ENCODE peak calls at places on chromosome 1, in four cellular contexts. One of them, this sample, is unnamed.

GRCh38 chr1:73009311-73009710 is 727.0 kb upstream of the NEGR1 start:
- DNase-seq in Calu3: no peak
- DNase-seq in HCT116: no peak
- DNase-seq in HL-60: no peak
- DNase-seq in this sample: no peak

GRCh38 chr1:44808063-44808937 is at the start of gene BTBD19:
- DNase-seq in Calu3: peak
- DNase-seq in HL-60: peak
- DNase-seq in HCT116: no peak
- DNase-seq in this sample: peak

GRCh38 chr1:54105736-54106269 is 47.0 kb downstream of the CDCP2 start:
- DNase-seq in HL-60: no peak
- DNase-seq in Calu3: no peak
- DNase-seq in HCT116: no peak
- DNase-seq in this sample: no peak

GRCh38 chr1:5497471-5497870 is 494.8 kb downstream of the NPHP4 start:
- DNase-seq in Calu3: no peak
- DNase-seq in HL-60: no peak
- DNase-seq in HCT116: no peak
- DNase-seq in this sample: no peak

GRCh38 chr1:58983159-58983558 is 199.3 kb upstream of the JUN start:
- DNase-seq in Calu3: no peak
- DNase-seq in HL-60: no peak
- DNase-seq in HCT116: no peak
- DNase-seq in this sample: no peak

GRCh38 chr1:16013220-16013907 is 4.5 kb downstream of the HSPB7 start:
- DNase-seq in HL-60: peak
- DNase-seq in Calu3: peak
- DNase-seq in HCT116: peak
- DNase-seq in this sample: no peak

GRCh38 chr1:41919764-41920397 is 1.2 kb upstream of the HIVEP3 start:
- DNase-seq in HCT116: no peak
- DNase-seq in Calu3: peak
- DNase-seq in HL-60: no peak
- DNase-seq in this sample: no peak

GRCh38 chr1:9149151-9149550 is 20.2 kb upstream of the GPR157 start:
- DNase-seq in HL-60: no peak
- DNase-seq in HCT116: no peak
- DNase-seq in Calu3: no peak
- DNase-seq in this sample: no peak

GRCh38 chr1:19398309-19398760 is 86.2 kb downstream of the SLC66A1 start:
- DNase-seq in Calu3: no peak
- DNase-seq in HL-60: no peak
- DNase-seq in HCT116: no peak
- DNase-seq in this sample: no peak

GRCh38 chr1:46401514-46401913 is 7.4 kb downstream of the FAAH start:
- DNase-seq in HL-60: no peak
- DNase-seq in Calu3: no peak
- DNase-seq in HCT116: no peak
- DNase-seq in this sample: no peak

GRCh38 chr1:56550132-56550531 is 29.2 kb downstream of the PLPP3 start:
- DNase-seq in Calu3: no peak
- DNase-seq in HCT116: no peak
- DNase-seq in HL-60: no peak
- DNase-seq in this sample: no peak

GRCh38 chr1:59672851-59673574 is 141.7 kb upstream of the HOOK1 start:
- DNase-seq in HCT116: peak
- DNase-seq in HL-60: no peak
- DNase-seq in Calu3: no peak
- DNase-seq in this sample: no peak

GRCh38 chr1:155128755-155129473 is 1.2 kb downstream of the EFNA1 start:
- DNase-seq in Calu3: peak
- DNase-seq in HCT116: no peak
- DNase-seq in HL-60: no peak
- DNase-seq in this sample: peak

GRCh38 chr1:153699116-153699515 is 20.6 kb downstream of the NPR1 start:
- DNase-seq in Calu3: no peak
- DNase-seq in HL-60: no peak
- DNase-seq in HCT116: no peak
- DNase-seq in this sample: no peak

GRCh38 chr1:41882496-41882895 is 36.2 kb downstream of the HIVEP3 start:
- DNase-seq in Calu3: no peak
- DNase-seq in HL-60: no peak
- DNase-seq in HCT116: no peak
- DNase-seq in this sample: no peak

GRCh38 chr1:228555074-228555989 is 68.2 kb downstream of the RNF187 start:
- DNase-seq in HCT116: no peak
- DNase-seq in Calu3: no peak
- DNase-seq in HL-60: no peak
- DNase-seq in this sample: no peak

GRCh38 chr1:21451212-21451611 is 11.3 kb downstream of the NBPF3 start:
- DNase-seq in Calu3: no peak
- DNase-seq in HL-60: no peak
- DNase-seq in HCT116: no peak
- DNase-seq in this sample: no peak

GRCh38 chr1:198701250-198701649 is 62.4 kb downstream of the PTPRC start:
- DNase-seq in HCT116: no peak
- DNase-seq in Calu3: no peak
- DNase-seq in HL-60: no peak
- DNase-seq in this sample: no peak

GRCh38 chr1:170732262-170732595 is 68.3 kb downstream of the PRRX1 start:
- DNase-seq in HL-60: no peak
- DNase-seq in HCT116: no peak
- DNase-seq in Calu3: no peak
- DNase-seq in this sample: no peak

GRCh38 chr1:217562229-217562878 is 68.5 kb downstream of the GPATCH2 start:
- DNase-seq in HL-60: no peak
- DNase-seq in HCT116: no peak
- DNase-seq in Calu3: no peak
- DNase-seq in this sample: no peak

GRCh38 chr1:67126111-67126746 is 8.5 kb downstream of the C1orf141 start:
- DNase-seq in HCT116: no peak
- DNase-seq in HL-60: no peak
- DNase-seq in Calu3: no peak
- DNase-seq in this sample: no peak

GRCh38 chr1:11616766-11617165 is 37.5 kb downstream of the FBXO2 start:
- DNase-seq in Calu3: no peak
- DNase-seq in HL-60: no peak
- DNase-seq in HCT116: no peak
- DNase-seq in this sample: no peak

GRCh38 chr1:150622219-150622975 is 7.0 kb downstream of the ENSA start:
- DNase-seq in HL-60: no peak
- DNase-seq in Calu3: no peak
- DNase-seq in HCT116: no peak
- DNase-seq in this sample: peak

GRCh38 chr1:40397258-40397657 is 23.7 kb downstream of the SMAP2 start:
- DNase-seq in HL-60: no peak
- DNase-seq in HCT116: no peak
- DNase-seq in Calu3: no peak
- DNase-seq in this sample: no peak
- TF ChIP-seq CTCF in HL-60: no peak
- TF ChIP-seq CTCF in HCT116: no peak
- TF ChIP-seq CTCF in Calu3: no peak
- TF ChIP-seq CTCF in this sample: no peak

GRCh38 chr1:25523512-25523911 is 19.9 kb upstream of the LDLRAP1 start:
- DNase-seq in HCT116: no peak
- DNase-seq in HL-60: no peak
- DNase-seq in Calu3: no peak
- DNase-seq in this sample: peak
- TF ChIP-seq CTCF in HCT116: peak
- TF ChIP-seq CTCF in HL-60: no peak
- TF ChIP-seq CTCF in Calu3: no peak
- TF ChIP-seq CTCF in this sample: no peak

GRCh38 chr1:87783315-87783714 is 454.6 kb downstream of the LMO4 start:
- DNase-seq in HCT116: no peak
- DNase-seq in Calu3: no peak
- DNase-seq in HL-60: no peak
- DNase-seq in this sample: no peak

GRCh38 chr1:87786861-87787548 is 458.3 kb downstream of the LMO4 start:
- DNase-seq in Calu3: no peak
- DNase-seq in HL-60: no peak
- DNase-seq in HCT116: no peak
- DNase-seq in this sample: no peak

GRCh38 chr1:87790756-87791155 is 462.1 kb downstream of the LMO4 start:
- DNase-seq in Calu3: no peak
- DNase-seq in HL-60: no peak
- DNase-seq in HCT116: no peak
- DNase-seq in this sample: no peak

GRCh38 chr1:87786218-87786617 is 457.5 kb downstream of the LMO4 start:
- DNase-seq in HL-60: no peak
- DNase-seq in HCT116: no peak
- DNase-seq in Calu3: no peak
- DNase-seq in this sample: no peak

GRCh38 chr1:87787551-87787950 is 458.9 kb downstream of the LMO4 start:
- DNase-seq in HCT116: no peak
- DNase-seq in HL-60: no peak
- DNase-seq in Calu3: no peak
- DNase-seq in this sample: no peak
- TF ChIP-seq CTCF in HCT116: no peak
- TF ChIP-seq CTCF in HL-60: no peak
- TF ChIP-seq CTCF in Calu3: peak
- TF ChIP-seq CTCF in this sample: no peak

DNA sequence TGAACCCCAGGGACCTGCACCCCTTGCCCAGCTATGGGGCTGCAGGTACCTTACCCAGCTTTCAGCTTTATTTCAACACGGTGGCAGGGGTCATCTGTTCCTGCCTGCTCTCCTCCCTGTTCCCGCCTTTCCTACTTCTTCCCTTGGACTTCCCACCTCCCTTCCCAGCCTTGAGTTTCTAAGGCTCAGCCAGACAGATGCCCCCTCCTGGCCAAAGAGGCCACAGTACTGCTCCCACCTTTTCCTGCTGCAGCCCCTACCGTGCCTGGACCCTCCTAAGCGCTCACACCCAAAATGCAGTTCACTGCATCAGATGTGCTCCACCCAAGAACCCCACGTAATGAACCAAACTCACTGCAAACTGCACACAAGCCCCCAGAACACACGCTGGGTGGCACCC is 7.7 kb downstream of the NOC2L start:
- DNase-seq in Calu3: no peak
- DNase-seq in HCT116: no peak
- DNase-seq in HL-60: no peak
- DNase-seq in this sample: no peak
- TF ChIP-seq CTCF in Calu3: peak
- TF ChIP-seq CTCF in HCT116: no peak
- TF ChIP-seq CTCF in HL-60: no peak
- TF ChIP-seq CTCF in this sample: no peak

DNA sequence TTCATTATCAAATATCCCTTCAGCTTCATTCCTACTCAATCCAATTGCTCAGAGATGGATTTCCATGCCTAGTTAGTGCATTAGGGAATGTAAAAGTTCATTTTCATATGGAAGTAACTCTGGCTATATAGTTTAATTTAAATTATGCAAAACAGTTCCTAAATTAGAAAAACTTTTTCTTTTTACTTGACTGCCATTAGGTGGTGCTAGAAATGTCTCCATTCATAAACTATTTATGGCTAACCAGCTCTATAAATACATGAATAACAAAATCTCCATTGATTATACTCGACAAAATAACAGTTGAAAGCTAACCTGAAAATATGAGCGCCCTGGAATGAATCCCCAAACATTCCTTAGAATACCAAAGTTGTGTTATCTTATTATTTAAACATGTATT is 311.4 kb downstream of the USH2A start:
- DNase-seq in HL-60: no peak
- DNase-seq in HCT116: no peak
- DNase-seq in Calu3: no peak
- DNase-seq in this sample: no peak
- TF ChIP-seq CTCF in HL-60: no peak
- TF ChIP-seq CTCF in HCT116: no peak
- TF ChIP-seq CTCF in Calu3: peak
- TF ChIP-seq CTCF in this sample: no peak

GRCh38 chr1:40382601-40383000 is 9.1 kb downstream of the SMAP2 start:
- DNase-seq in HL-60: no peak
- DNase-seq in HCT116: no peak
- DNase-seq in Calu3: no peak
- DNase-seq in this sample: no peak
- TF ChIP-seq CTCF in HL-60: no peak
- TF ChIP-seq CTCF in HCT116: no peak
- TF ChIP-seq CTCF in Calu3: no peak
- TF ChIP-seq CTCF in this sample: no peak

DNA sequence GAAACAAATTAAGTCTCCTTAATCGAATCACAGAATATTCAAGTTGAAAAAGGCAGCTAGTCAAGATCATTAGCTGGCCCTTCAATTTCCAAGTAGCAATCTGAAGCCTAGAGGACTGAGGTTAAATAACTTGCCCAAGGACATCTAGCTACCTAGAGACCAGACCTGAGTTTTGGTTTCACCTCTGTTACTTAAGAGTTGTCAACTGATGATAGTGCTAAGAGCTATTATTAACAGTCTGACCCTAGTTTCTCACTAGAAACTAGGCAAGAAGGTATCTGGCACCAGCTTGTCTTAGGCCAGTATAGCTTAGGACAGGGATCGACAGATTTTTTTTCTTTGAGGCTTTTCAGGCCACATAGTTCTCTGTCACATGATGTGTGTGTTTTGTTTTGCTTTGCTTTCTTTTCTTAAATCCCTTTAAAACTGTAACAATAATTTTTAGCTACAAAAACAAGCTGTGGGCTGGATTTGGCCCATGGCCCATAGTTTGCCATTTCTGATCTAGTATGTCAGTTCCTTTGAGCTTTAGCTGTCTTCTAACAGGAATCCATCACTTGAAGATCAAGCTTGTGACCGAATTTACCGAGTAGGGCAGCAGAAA is 23.2 kb downstream of the TRIM45 start:
- DNase-seq in HL-60: no peak
- DNase-seq in HCT116: no peak
- DNase-seq in Calu3: no peak
- DNase-seq in this sample: no peak
- TF ChIP-seq CTCF in HL-60: no peak
- TF ChIP-seq CTCF in HCT116: no peak
- TF ChIP-seq CTCF in Calu3: no peak
- TF ChIP-seq CTCF in this sample: no peak

DNA sequence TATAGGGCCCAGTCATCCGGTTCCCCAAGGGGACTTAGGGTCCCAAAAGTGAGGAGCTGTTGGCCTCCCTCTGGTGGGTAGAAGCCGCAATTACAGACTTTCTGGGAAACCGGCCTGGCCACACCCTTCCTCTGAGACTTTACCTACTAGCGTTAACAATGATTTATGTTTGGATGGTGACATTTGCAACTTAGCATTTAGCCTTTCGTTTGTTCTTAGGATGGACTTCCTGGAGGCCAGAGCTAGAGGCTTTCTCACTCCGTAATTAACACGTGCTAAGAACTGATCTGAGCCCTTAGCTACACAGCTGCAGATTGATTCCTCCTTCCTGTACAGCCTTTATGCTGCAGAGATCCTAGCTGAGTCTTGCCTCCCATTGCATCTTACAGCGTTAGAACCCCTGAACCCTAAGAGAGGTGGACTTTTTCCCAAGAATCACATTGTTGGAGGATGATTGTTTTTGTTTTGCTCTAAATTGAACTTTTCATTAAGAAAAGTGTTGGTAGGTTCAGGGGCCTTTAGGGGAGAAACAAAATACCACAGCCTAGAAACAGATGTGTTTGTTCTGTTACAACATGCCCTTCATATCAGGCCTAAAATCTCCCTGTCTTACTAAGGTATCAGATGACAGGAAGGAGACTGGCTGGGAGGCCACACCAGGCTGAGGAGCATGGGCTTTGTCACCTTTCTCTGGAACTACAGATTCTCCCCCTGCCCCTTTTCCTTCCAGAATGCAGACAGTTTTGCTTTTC is 2.0 kb downstream of the S100A11 start:
- DNase-seq in HCT116: peak
- DNase-seq in HL-60: peak
- DNase-seq in Calu3: peak
- DNase-seq in this sample: peak
- TF ChIP-seq CTCF in HCT116: peak
- TF ChIP-seq CTCF in HL-60: peak
- TF ChIP-seq CTCF in Calu3: peak
- TF ChIP-seq CTCF in this sample: peak